ENCODE peak calls at places on chromosomes 13 and 19, in seven cellular contexts. V is fibroblast of lung; Y is CD8-positive, alpha-beta T cell; D is A549; B is spleen; P is T1000; C is stimulated activated CD4-positive, alpha-beta T cell treated with anti-CD3 and anti-CD28 coated beads, Interleukin-4, amount 100 ng/mL, for 48 hours. X is an unnamed sample.

GRCh38 chr13:91078093-91078679 is 269.3 kb upstream of the MIR17HG start:
- DNase-seq in C (no peak), Y (no peak), V (peak), B (no peak), P (no peak), D (peak), X (no peak)

GRCh38 chr13:97248243-97248642 is 26.1 kb downstream of the MBNL2 start:
- DNase-seq in Y (no peak), B (no peak), C (no peak), P (no peak), V (no peak), D (no peak), X (no peak)

GRCh38 chr13:97875218-97875617 is 78.3 kb upstream of the IPO5 start:
- DNase-seq in B (no peak), D (no peak), C (no peak), V (no peak), P (no peak), Y (no peak), X (no peak)

GRCh38 chr13:32902898-32903297 is 113.3 kb upstream of the KL start:
- DNase-seq in Y (no peak), P (no peak), V (peak), C (no peak), D (no peak), B (no peak), X (no peak)

GRCh38 chr19:35247526-35248309 is 1.1 kb upstream of the LSR start:
- DNase-seq in V (no peak), Y (no peak), D (peak), C (no peak), P (no peak), B (peak), X (peak)

GRCh38 chr13:62846302-62846701 is 1430.7 kb upstream of the PCDH20 start:
- DNase-seq in Y (no peak), P (no peak), D (no peak), B (no peak), C (no peak), V (peak), X (no peak)

GRCh38 chr19:16067205-16067938 is 8.9 kb upstream of the TPM4 start:
- DNase-seq in V (peak), C (no peak), Y (no peak), B (peak), D (no peak), P (no peak), X (no peak)

GRCh38 chr19:46181386-46181774 is 33.3 kb downstream of the IGFL2 start:
- DNase-seq in Y (no peak), C (no peak), P (no peak), V (peak), D (peak), B (no peak), X (no peak)

GRCh38 chr19:32877977-32878745 is 8.6 kb upstream of the SLC7A9 start:
- DNase-seq in C (no peak), D (no peak), B (peak), V (no peak), Y (no peak), P (no peak), X (no peak)

GRCh38 chr19:33462112-33462726 is 59.4 kb downstream of the PEPD start:
- DNase-seq in P (no peak), D (no peak), C (no peak), Y (no peak), V (no peak), B (peak), X (no peak)

GRCh38 chr13:103960011-103960410 is 893.8 kb upstream of the SLC10A2 start:
- DNase-seq in Y (no peak), C (no peak), P (no peak), D (no peak), V (no peak), B (no peak), X (no peak)

GRCh38 chr13:83666126-83666525 is 216.1 kb downstream of the SLITRK1 start:
- DNase-seq in Y (no peak), C (no peak), V (peak), B (no peak), P (no peak), D (no peak), X (no peak)

GRCh38 chr19:44576843-44577565 is 36.4 kb upstream of the IGSF23 start:
- DNase-seq in V (peak), P (no peak), C (no peak), Y (no peak), D (peak), B (no peak), X (no peak)

GRCh38 chr19:33394723-33395560 is 21.4 kb downstream of the CEBPG start:
- DNase-seq in C (no peak), V (peak), D (no peak), B (peak), Y (no peak), P (no peak), X (no peak)

GRCh38 chr13:97986841-97987240 is 33.4 kb downstream of the IPO5 start:
- DNase-seq in D (no peak), C (no peak), Y (no peak), V (no peak), P (no peak), B (peak), X (no peak)

GRCh38 chr19:53332484-53332883 is 1.1 kb upstream of the ZNF845 start:
- DNase-seq in C (no peak), V (no peak), Y (no peak), B (no peak), P (no peak), D (no peak), X (no peak)

GRCh38 chr19:18044825-18045304 is 36.9 kb downstream of the ARRDC2 start:
- DNase-seq in D (peak), P (no peak), B (peak), Y (peak), V (peak), C (peak), X (peak)

GRCh38 chr19:46772170-46773017 is 16.0 kb downstream of the SLC1A5 start:
- DNase-seq in C (no peak), P (no peak), D (no peak), Y (no peak), V (no peak), B (no peak), X (no peak)

GRCh38 chr13:78239681-78240080 is 321.1 kb upstream of the EDNRB start:
- DNase-seq in C (no peak), V (no peak), D (no peak), B (no peak), Y (no peak), P (no peak), X (no peak)

GRCh38 chr13:31631071-31631470 is 108.3 kb upstream of the RXFP2 start:
- DNase-seq in P (no peak), B (no peak), C (no peak), D (no peak), V (no peak), Y (no peak), X (no peak)

GRCh38 chr13:42378383-42378780 is 106.4 kb downstream of the AKAP11 start:
- DNase-seq in P (no peak), C (no peak), V (no peak), B (no peak), Y (no peak), D (no peak), X (no peak)

GRCh38 chr13:111342716-111343115 is 22.3 kb downstream of the TEX29 start:
- DNase-seq in V (no peak), C (no peak), D (no peak), P (no peak), Y (no peak), B (no peak), X (no peak)

GRCh38 chr13:23160241-23161175 is 20.3 kb upstream of the SGCG start:
- DNase-seq in P (no peak), B (no peak), C (no peak), D (no peak), V (peak), Y (no peak), X (peak)

GRCh38 chr13:77422724-77423123 is 95.8 kb upstream of the MYCBP2 start:
- DNase-seq in Y (no peak), V (no peak), D (no peak), P (no peak), B (no peak), C (no peak), X (no peak)

GRCh38 chr19:48739835-48740704 is at the start of gene RASIP1:
- DNase-seq in B (peak), P (no peak), C (no peak), V (no peak), D (no peak), Y (no peak), X (no peak)

GRCh38 chr13:23323946-23324709 is 109.4 kb downstream of the SACS start:
- DNase-seq in V (peak), B (no peak), Y (no peak), D (no peak), P (no peak), C (no peak), X (no peak)

GRCh38 chr19:48332351-48332661 is 7.0 kb downstream of the EMP3 start:
- DNase-seq in D (no peak), B (no peak), P (no peak), V (no peak), C (no peak), Y (no peak), X (no peak)

GRCh38 chr19:35288843-35289355 is 3.1 kb upstream of the MAG start:
- DNase-seq in P (no peak), V (no peak), Y (no peak), C (no peak), D (no peak), B (no peak), X (no peak)

GRCh38 chr13:113851826-113852535 is 11.9 kb downstream of the GAS6 start:
- DNase-seq in P (no peak), V (no peak), C (no peak), B (peak), D (no peak), Y (no peak), X (no peak)

GRCh38 chr13:23979361-23980159 is 82.3 kb upstream of the C1QTNF9B start:
- DNase-seq in V (peak), C (no peak), Y (no peak), P (peak), B (peak), D (peak), X (peak)

GRCh38 chr19:10695401-10696398 is 5.5 kb upstream of the QTRT1 start:
- DNase-seq in Y (peak), V (peak), B (peak), C (peak), D (peak), P (peak), X (peak)

GRCh38 chr19:5137571-5138124 is 168.7 kb downstream of the KDM4B start:
- DNase-seq in V (no peak), C (no peak), B (no peak), P (no peak), D (no peak), Y (no peak), X (no peak)

GRCh38 chr13:42272115-42272756 is at the start of gene AKAP11:
- DNase-seq in Y (peak), C (peak), D (peak), P (no peak), V (peak), B (peak), X (no peak)